ENCODE peak calls at places on chromosomes 11 and 22, in seven cellular contexts. B is heart left ventricle, K is endothelial cell of umbilical vein, D is heart right ventricle, Z is GM23338, N is H9, A is neural progenitor cell. I is an unnamed sample. For H3K4me1, the result is how much of the 10 kb centered on the place peaks cover.

GRCh38 chr11:73498343-73498742 is 99.6 kb downstream of the FAM168A start:
- DNase-seq in B (no peak), K (no peak), D (no peak), Z (no peak), N (no peak), A (no peak), I (no peak)

GRCh38 chr22:24323233-24323632 is 52.6 kb downstream of the SPECC1L start:
- DNase-seq in B (no peak), K (no peak), D (no peak), Z (no peak), N (no peak), A (no peak), I (no peak)

GRCh38 chr11:47333886-47334443 is 18.5 kb downstream of the MYBPC3 start:
- DNase-seq in B (no peak), K (no peak), D (no peak), Z (no peak), N (no peak), A (peak), I (no peak)

GRCh38 chr22:30290318-30290678 is 993 bp upstream of the CASTOR1 start:
- DNase-seq in B (no peak), K (peak), D (peak), Z (no peak), N (no peak), A (no peak), I (no peak)

GRCh38 chr22:40024201-40025061 is 29.7 kb downstream of the FAM83F start:
- DNase-seq in B (peak), K (peak), D (peak), Z (peak), N (peak), A (peak), I (no peak)

GRCh38 chr11:76316726-76317125 is 64.2 kb downstream of the THAP12 start:
- DNase-seq in B (no peak), K (no peak), D (no peak), Z (no peak), N (no peak), A (no peak), I (no peak)

GRCh38 chr11:69439651-69440464 is 41.6 kb upstream of the LINC01488 start:
- DNase-seq in B (no peak), K (no peak), D (no peak), Z (no peak), N (no peak), A (no peak), I (no peak)

GRCh38 chr11:99494065-99494464 is 473.3 kb downstream of the CNTN5 start:
- DNase-seq in B (no peak), K (no peak), D (no peak), Z (no peak), N (no peak), A (no peak), I (no peak)

GRCh38 chr11:12285811-12286222 is 91.6 kb upstream of the PARVA start:
- DNase-seq in B (no peak), K (peak), D (no peak), Z (no peak), N (no peak), A (no peak), I (peak)

GRCh38 chr11:134412508-134413333 is 679 bp upstream of the B3GAT1 start:
- DNase-seq in B (no peak), K (no peak), D (no peak), Z (peak), N (peak), A (peak), I (no peak)

GRCh38 chr22:44157916-44158618 is 22.7 kb upstream of the PARVG start:
- DNase-seq in B (no peak), K (no peak), D (no peak), Z (no peak), N (no peak), A (no peak), I (no peak)

GRCh38 chr11:79274636-79275315 is 166.1 kb downstream of the TENM4 start:
- DNase-seq in B (no peak), K (no peak), D (no peak), Z (no peak), N (no peak), A (no peak), I (no peak)

GRCh38 chr11:82765466-82766034 is 31.9 kb upstream of the FAM181B start:
- DNase-seq in B (no peak), K (no peak), D (no peak), Z (peak), N (no peak), A (no peak), I (no peak)

GRCh38 chr22:43002198-43002577 is 12.8 kb downstream of the PACSIN2 start:
- DNase-seq in B (no peak), K (peak), D (no peak), Z (peak), N (no peak), A (no peak), I (no peak)

GRCh38 chr22:27668828-27669797 is 132.4 kb downstream of the MN1 start:
- DNase-seq in B (peak), K (peak), D (peak), Z (peak), N (peak), A (no peak), I (peak)

GRCh38 chr22:38937036-38937435 is 20.4 kb upstream of the APOBEC3A start:
- DNase-seq in B (no peak), K (no peak), D (no peak), Z (no peak), N (no peak), A (no peak), I (no peak)

GRCh38 chr11:1937616-1938342 is 9.4 kb upstream of the MRPL23 start:
- DNase-seq in B (peak), K (no peak), D (no peak), Z (no peak), N (no peak), A (no peak), I (no peak)

GRCh38 chr11:35364101-35364780 is 55.1 kb downstream of the SLC1A2 start:
- DNase-seq in B (no peak), K (no peak), D (peak), Z (no peak), N (no peak), A (peak), I (peak)

GRCh38 chr22:16387088-16387487 is 205.5 kb downstream of the CCT8L2 start:
- DNase-seq in B (no peak), K (no peak), D (no peak), Z (no peak), N (no peak), A (no peak), I (no peak)

GRCh38 chr22:44625421-44625760 is 76.6 kb upstream of the PRR5 start:
- DNase-seq in B (no peak), K (no peak), D (no peak), Z (no peak), N (no peak), A (no peak), I (no peak)

GRCh38 chr22:21909871-21910270 is 42.4 kb upstream of the MAPK1 start:
- DNase-seq in B (no peak), K (no peak), D (no peak), Z (no peak), N (no peak), A (no peak), I (no peak)

GRCh38 chr22:40463727-40464126 is 93.3 kb downstream of the SGSM3 start:
- DNase-seq in B (no peak), K (no peak), D (no peak), Z (no peak), N (no peak), A (no peak), I (no peak)

GRCh38 chr11:35144103-35144741 is 5.3 kb downstream of the CD44 start:
- DNase-seq in B (no peak), K (no peak), D (no peak), Z (no peak), N (no peak), A (no peak), I (no peak)

GRCh38 chr11:35267504-35267903 is 128.5 kb downstream of the CD44 start:
- DNase-seq in B (no peak), K (no peak), D (no peak), Z (no peak), N (no peak), A (no peak), I (no peak)

GRCh38 chr11:82683029-82683428 is 50.6 kb downstream of the FAM181B start:
- DNase-seq in B (no peak), K (no peak), D (no peak), Z (peak), N (peak), A (no peak), I (no peak)

GRCh38 chr22:38353142-38353629 is 36.0 kb upstream of the CSNK1E start:
- DNase-seq in B (peak), K (peak), D (peak), Z (peak), N (peak), A (peak), I (peak)

GRCh38 chr22:38949889-38950405 is 7.5 kb upstream of the APOBEC3A start:
- DNase-seq in B (no peak), K (no peak), D (no peak), Z (no peak), N (no peak), A (peak), I (no peak)

GRCh38 chr11:118633979-118634378 is 26.6 kb downstream of the PHLDB1 start:
- DNase-seq in B (no peak), K (no peak), D (no peak), Z (no peak), N (no peak), A (peak), I (no peak)

GRCh38 chr11:121551463-121551862 is 98.7 kb upstream of the SORL1-AS1 start:
- DNase-seq in B (no peak), K (no peak), D (no peak), Z (no peak), N (no peak), A (no peak), I (no peak)

GRCh38 chr11:67406969-67407699 is 3.3 kb downstream of the TBC1D10C start:
- DNase-seq in B (peak), K (no peak), D (no peak), Z (no peak), N (no peak), A (no peak), I (no peak)
- TF ChIP-seq CTCF in B (no peak), K (no peak), D (no peak), Z (peak), N (no peak), A (no peak), I (no peak)

DNA sequence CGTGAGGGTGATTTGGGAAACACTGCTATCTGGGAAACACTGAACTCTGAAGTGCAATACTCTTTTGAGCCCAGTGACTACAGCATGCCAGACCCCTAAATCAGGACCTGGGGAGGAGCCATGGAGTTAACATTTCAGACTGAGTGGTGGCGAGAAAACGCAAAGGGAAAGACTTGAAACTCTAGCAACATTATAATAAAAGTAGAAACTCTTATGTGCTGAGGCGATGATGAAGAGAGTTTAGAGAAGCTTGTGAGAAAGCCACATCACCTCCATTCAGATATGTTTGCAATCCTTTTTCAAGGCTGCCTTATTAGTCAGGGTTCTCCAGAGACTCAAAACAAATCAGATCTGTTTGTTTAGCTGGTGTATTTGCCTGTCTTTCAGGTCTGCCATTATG is 1.9 kb downstream of the FEN1 start:
- DNase-seq in B (no peak), K (no peak), D (no peak), Z (no peak), N (no peak), A (no peak), I (no peak)
- H3K4me1 ChIP-seq in B (under half), K (under half), D (under half), Z (under half), N (under half), A (under half), I (under half)

GRCh38 chr11:124745835-124746620 is 6.0 kb downstream of the VSIG2 start:
- DNase-seq in B (no peak), K (no peak), D (no peak), Z (peak), N (peak), A (peak), I (no peak)
- TF ChIP-seq CTCF in B (no peak), K (peak), D (no peak), Z (peak), N (peak), A (peak), I (no peak)

GRCh38 chr11:18785416-18785815 is 6.2 kb downstream of the PTPN5 start:
- DNase-seq in B (no peak), K (no peak), D (no peak), Z (no peak), N (no peak), A (no peak), I (no peak)
- H3K4me1 ChIP-seq in B (under half), K (under half), D (under half), Z (under half), N (under half), A (under half), I (under half)

GRCh38 chr11:107707128-107707760 is 4.6 kb downstream of the SLN start:
- DNase-seq in B (no peak), K (no peak), D (no peak), Z (no peak), N (no peak), A (no peak), I (no peak)
- TF ChIP-seq CTCF in B (no peak), K (no peak), D (no peak), Z (no peak), N (no peak), A (no peak), I (no peak)

GRCh38 chr11:59012106-59012941 is 73.0 kb downstream of the GLYATL1 start:
- DNase-seq in B (no peak), K (no peak), D (no peak), Z (no peak), N (no peak), A (no peak), I (no peak)

GRCh38 chr11:59010693-59011092 is 71.4 kb downstream of the GLYATL1 start:
- DNase-seq in B (no peak), K (no peak), D (no peak), Z (no peak), N (no peak), A (no peak), I (no peak)

GRCh38 chr11:59011672-59012071 is 72.4 kb downstream of the GLYATL1 start:
- DNase-seq in B (no peak), K (no peak), D (no peak), Z (peak), N (peak), A (peak), I (no peak)

GRCh38 chr11:59008942-59009341 is 69.7 kb downstream of the GLYATL1 start:
- DNase-seq in B (no peak), K (no peak), D (no peak), Z (no peak), N (no peak), A (no peak), I (no peak)

DNA sequence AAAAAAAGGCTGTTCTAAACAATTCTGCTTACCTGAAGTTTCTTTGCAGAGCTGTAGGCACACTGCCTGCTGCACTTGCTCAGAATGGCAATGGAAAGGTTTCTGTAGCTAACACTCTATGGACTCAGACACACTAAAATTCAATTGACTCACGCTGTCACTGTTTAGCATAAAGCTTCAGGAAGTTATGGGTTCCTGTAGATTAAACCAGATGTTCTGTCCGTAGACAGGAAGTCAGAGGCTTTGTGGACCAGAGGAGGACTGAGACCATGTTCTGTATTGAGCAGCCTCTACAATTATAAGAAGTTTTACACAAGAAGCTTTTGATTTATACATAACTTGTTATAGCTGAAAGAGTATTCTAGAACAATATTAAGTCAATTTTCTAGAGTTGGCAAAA is 70.4 kb downstream of the GLYATL1 start:
- DNase-seq in B (no peak), K (peak), D (no peak), Z (no peak), N (no peak), A (no peak), I (no peak)
- H3K4me1 ChIP-seq in B (under half), K (under half), D (under half), Z (under half), N (under half), A (under half), I (under half)

DNA sequence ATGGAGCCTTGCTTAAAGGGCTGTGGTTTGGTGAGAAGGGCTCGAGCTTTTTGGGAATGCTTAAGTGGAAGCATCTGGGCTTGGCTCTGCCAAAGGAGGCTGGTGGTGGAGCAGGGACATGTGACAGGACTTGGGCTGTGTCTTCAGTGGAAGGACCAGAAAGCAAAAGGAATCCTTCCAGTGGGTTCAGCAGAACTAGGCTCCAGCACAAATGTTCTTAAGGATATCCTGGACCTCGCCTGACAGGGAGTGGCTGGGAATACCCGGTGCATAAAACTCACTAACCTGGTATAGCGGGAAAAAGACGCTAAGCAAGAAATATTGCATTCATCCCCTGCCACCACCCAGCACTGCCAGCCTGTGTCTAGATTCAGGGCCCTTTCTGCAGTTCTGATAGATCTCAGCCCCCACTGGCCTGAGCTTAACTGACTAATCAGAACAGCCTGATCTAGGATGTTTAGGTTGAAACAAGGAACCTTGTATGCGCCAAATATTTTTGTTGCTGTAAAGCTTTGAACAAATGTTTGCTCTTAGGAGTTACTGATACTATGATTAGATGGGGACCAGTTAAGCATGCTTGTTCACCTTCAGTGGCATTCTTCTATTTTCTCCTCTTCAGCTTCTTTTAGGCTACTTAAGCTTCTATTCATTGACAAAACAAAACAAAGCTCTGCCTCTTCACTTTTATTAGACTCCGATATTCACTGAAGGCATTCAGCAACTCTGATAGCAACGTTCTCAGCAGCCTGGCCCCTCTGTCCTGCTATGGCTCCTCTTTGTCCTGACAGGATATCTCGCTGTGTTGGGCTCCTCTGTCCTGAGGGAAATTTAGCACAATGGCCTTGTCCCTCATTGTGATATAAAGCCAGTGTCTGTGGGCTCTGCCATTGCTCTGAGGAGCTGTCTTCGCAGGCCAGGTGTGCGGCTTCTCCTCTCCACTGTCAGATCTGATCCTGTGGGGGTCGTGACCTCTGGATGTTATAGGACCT is 25.0 kb downstream of the PPFIBP2 start:
- DNase-seq in B (no peak), K (no peak), D (no peak), Z (no peak), N (no peak), A (peak), I (no peak)
- TF ChIP-seq CTCF in B (no peak), K (no peak), D (no peak), Z (no peak), N (no peak), A (no peak), I (no peak)

DNA sequence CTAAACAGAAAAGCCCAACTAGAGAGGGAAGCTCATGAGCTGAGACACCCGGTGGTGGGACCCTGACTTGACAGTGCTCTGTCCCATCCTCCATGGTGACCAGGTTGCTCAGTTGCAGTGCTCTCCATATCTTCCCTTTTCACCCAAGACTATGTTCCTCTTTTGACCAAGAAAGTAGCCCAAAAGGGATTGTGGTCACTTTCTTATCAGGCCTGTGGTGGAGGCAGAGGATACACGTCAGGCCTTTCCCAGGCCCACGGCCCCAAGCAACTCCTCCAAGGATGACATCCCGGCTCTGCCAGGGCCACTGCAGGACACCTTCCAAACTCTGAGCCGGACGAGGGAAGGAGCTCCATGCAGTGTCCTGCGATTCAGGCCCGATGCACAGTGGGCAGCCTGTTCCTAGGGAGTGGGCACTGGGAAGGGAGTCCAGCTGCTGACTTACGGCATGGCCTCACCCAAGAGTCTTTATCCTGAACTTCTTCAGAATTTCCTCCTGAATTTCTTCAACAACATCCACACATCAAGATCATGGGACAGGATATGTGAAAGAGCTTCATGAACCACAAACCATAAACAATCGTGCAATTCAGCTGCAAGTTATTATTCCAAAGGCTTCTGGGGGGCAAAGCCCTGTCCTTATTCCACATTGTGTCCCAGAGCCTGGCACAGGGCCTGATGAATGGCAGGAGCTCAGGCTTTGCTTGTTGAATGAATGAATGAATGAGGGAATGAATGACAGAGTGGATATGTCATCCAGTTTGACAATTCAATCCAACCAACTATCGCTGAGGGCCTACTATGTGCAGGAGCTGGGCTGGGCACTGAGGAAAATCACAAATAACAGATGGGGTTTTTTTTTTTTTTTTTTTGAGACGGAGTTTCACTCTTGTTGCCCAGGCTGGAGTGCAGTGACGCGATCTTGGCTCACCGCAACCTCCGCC is 36.0 kb upstream of the MYH9 start:
- DNase-seq in B (no peak), K (no peak), D (no peak), Z (peak), N (no peak), A (no peak), I (no peak)
- H3K4me1 ChIP-seq in B (half or more), K (under half), D (under half), Z (under half), N (under half), A (under half), I (under half)

GRCh38 chr11:77819921-77820564 is 479 bp downstream of the RSF1 start:
- DNase-seq in B (peak), K (peak), D (peak), Z (peak), N (peak), A (peak), I (no peak)
- TF ChIP-seq CTCF in B (no peak), K (no peak), D (no peak), Z (no peak), N (no peak), A (no peak), I (no peak)

GRCh38 chr22:20203142-20204099 is 52.6 kb upstream of the CCDC188 start:
- DNase-seq in B (no peak), K (peak), D (no peak), Z (peak), N (peak), A (peak), I (no peak)
- H3K4me1 ChIP-seq in B (under half), K (under half), D (under half), Z (under half), N (under half), A (under half), I (under half)